ENCODE peak calls at places on chromosomes 6 and 20, in ten cellular contexts. One of them, this sample, is unnamed.
A peak's percentile ranks its signal among the peaks of the same experiment; 100 is the strongest.

GRCh38 chr6:27791182-27791939 is 120.8 kb downstream of the OR2B2 start:
- DNase-seq in stomach: peak; percentile 43
- DNase-seq in colonic mucosa: peak; percentile 53
- DNase-seq in Panc1: peak; percentile 88
- DNase-seq in pancreas: peak; percentile 59
- DNase-seq in thoracic aorta: no peak
- DNase-seq in SJSA1: peak; percentile 86
- DNase-seq in cardiac muscle cell: peak; percentile 83
- DNase-seq in BJ: peak; percentile 39
- DNase-seq in DND-41: no peak
- DNase-seq in this sample: peak; percentile 45

GRCh38 chr6:104321301-104321700 is 538.4 kb downstream of the HACE1 start:
- DNase-seq in stomach: no peak
- DNase-seq in colonic mucosa: no peak
- DNase-seq in Panc1: no peak
- DNase-seq in pancreas: no peak
- DNase-seq in thoracic aorta: no peak
- DNase-seq in SJSA1: no peak
- DNase-seq in cardiac muscle cell: no peak
- DNase-seq in BJ: no peak
- DNase-seq in DND-41: no peak
- DNase-seq in this sample: no peak

GRCh38 chr6:53960311-53960710 is 150.9 kb upstream of the MLIP start:
- DNase-seq in stomach: no peak
- DNase-seq in colonic mucosa: no peak
- DNase-seq in Panc1: no peak
- DNase-seq in pancreas: no peak
- DNase-seq in thoracic aorta: no peak
- DNase-seq in SJSA1: peak; percentile 66
- DNase-seq in cardiac muscle cell: peak; percentile 35
- DNase-seq in BJ: no peak
- DNase-seq in DND-41: no peak
- DNase-seq in this sample: no peak

GRCh38 chr6:121881974-121882667 is 446.7 kb downstream of the GJA1 start:
- DNase-seq in stomach: no peak
- DNase-seq in colonic mucosa: no peak
- DNase-seq in Panc1: no peak
- DNase-seq in pancreas: no peak
- DNase-seq in thoracic aorta: no peak
- DNase-seq in SJSA1: peak; percentile 55
- DNase-seq in cardiac muscle cell: peak; percentile 67
- DNase-seq in BJ: peak; percentile 83
- DNase-seq in DND-41: no peak
- DNase-seq in this sample: no peak

GRCh38 chr6:132659082-132659481 is at the start of gene TAAR1:
- DNase-seq in stomach: no peak
- DNase-seq in colonic mucosa: no peak
- DNase-seq in Panc1: no peak
- DNase-seq in pancreas: no peak
- DNase-seq in thoracic aorta: no peak
- DNase-seq in SJSA1: no peak
- DNase-seq in cardiac muscle cell: no peak
- DNase-seq in BJ: no peak
- DNase-seq in DND-41: no peak
- DNase-seq in this sample: no peak

GRCh38 chr6:71544028-71544427 is 255.4 kb downstream of the OGFRL1 start:
- DNase-seq in stomach: no peak
- DNase-seq in colonic mucosa: no peak
- DNase-seq in Panc1: no peak
- DNase-seq in pancreas: no peak
- DNase-seq in thoracic aorta: no peak
- DNase-seq in SJSA1: peak; percentile 78
- DNase-seq in cardiac muscle cell: peak; percentile 65
- DNase-seq in BJ: peak; percentile 23
- DNase-seq in DND-41: no peak
- DNase-seq in this sample: no peak

GRCh38 chr6:3919130-3919628 is 70.0 kb downstream of the FAM50B start:
- DNase-seq in stomach: no peak
- DNase-seq in colonic mucosa: no peak
- DNase-seq in Panc1: no peak
- DNase-seq in pancreas: no peak
- DNase-seq in thoracic aorta: no peak
- DNase-seq in SJSA1: no peak
- DNase-seq in cardiac muscle cell: peak; percentile 45
- DNase-seq in BJ: peak; percentile 88
- DNase-seq in DND-41: no peak
- DNase-seq in this sample: peak; percentile 57

GRCh38 chr6:109840796-109841195 is 137.3 kb upstream of the GPR6 start:
- DNase-seq in stomach: no peak
- DNase-seq in colonic mucosa: no peak
- DNase-seq in Panc1: no peak
- DNase-seq in pancreas: no peak
- DNase-seq in thoracic aorta: no peak
- DNase-seq in SJSA1: no peak
- DNase-seq in cardiac muscle cell: no peak
- DNase-seq in BJ: no peak
- DNase-seq in DND-41: no peak
- DNase-seq in this sample: no peak

GRCh38 chr6:27775796-27776184 is 136.4 kb downstream of the OR2B2 start:
- DNase-seq in stomach: no peak
- DNase-seq in colonic mucosa: peak; percentile 53
- DNase-seq in Panc1: no peak
- DNase-seq in pancreas: no peak
- DNase-seq in thoracic aorta: no peak
- DNase-seq in SJSA1: no peak
- DNase-seq in cardiac muscle cell: no peak
- DNase-seq in BJ: no peak
- DNase-seq in DND-41: no peak
- DNase-seq in this sample: no peak

DNA sequence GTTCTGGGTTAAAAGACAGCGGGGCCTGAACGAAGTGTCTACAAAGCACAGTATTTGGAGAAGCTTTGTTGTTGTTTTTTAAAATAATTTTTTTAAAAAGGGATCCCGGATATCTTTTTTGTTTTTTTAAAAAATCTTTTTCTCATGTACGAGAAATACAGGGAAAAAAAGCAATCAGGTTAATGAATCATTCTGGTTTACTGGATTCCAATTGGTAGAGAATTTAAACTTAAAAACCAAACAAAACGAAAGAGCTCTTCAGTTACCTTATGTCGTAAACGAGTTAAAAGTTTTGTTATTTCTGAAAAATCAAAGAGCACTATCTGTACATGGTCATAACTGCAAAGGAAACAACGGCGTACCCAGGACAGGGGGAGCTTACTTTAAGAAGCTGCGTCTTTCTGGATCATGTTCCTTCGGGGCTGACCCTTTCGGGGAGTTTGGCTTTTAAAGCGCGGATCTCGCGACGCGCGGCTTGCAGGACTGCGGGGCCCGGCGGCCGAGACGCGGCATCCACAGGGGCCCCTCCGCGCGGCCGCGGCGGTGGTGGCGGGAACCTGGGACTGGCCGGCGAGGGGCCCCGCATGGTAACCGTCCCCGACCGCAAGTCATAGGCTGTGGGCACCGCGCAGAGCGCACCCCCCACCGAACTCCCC is 927 bp downstream of the IL20RA start:
- DNase-seq in stomach: peak; percentile 49
- DNase-seq in colonic mucosa: no peak
- DNase-seq in Panc1: peak; percentile 4
- DNase-seq in pancreas: no peak
- DNase-seq in thoracic aorta: no peak
- DNase-seq in SJSA1: peak; percentile 32
- DNase-seq in cardiac muscle cell: peak; percentile 51
- DNase-seq in BJ: no peak
- DNase-seq in DND-41: no peak
- DNase-seq in this sample: peak; percentile 21
- H3K4me3 ChIP-seq in stomach: peak overlapping the region; percentile 78
- H3K4me3 ChIP-seq in colonic mucosa: peak overlapping the region; percentile 63
- H3K4me3 ChIP-seq in Panc1: peak overlapping the region; percentile 58
- H3K4me3 ChIP-seq in pancreas: peak overlapping the region; percentile 69
- H3K4me3 ChIP-seq in thoracic aorta: peak overlapping the region; percentile 91
- H3K4me3 ChIP-seq in SJSA1: peak overlapping the region; percentile 46
- H3K4me3 ChIP-seq in cardiac muscle cell: peak overlapping the region; percentile 42
- H3K4me3 ChIP-seq in BJ: peak overlapping the region; percentile 77
- H3K4me3 ChIP-seq in DND-41: no peak overlapping the region
- H3K4me3 ChIP-seq in this sample: peak overlapping the region; percentile 85

GRCh38 chr6:118917550-118918321 is 17.2 kb downstream of the MCM9 start:
- DNase-seq in stomach: no peak
- DNase-seq in colonic mucosa: no peak
- DNase-seq in Panc1: no peak
- DNase-seq in pancreas: no peak
- DNase-seq in thoracic aorta: no peak
- DNase-seq in SJSA1: no peak
- DNase-seq in cardiac muscle cell: no peak
- DNase-seq in BJ: no peak
- DNase-seq in DND-41: no peak
- DNase-seq in this sample: no peak

GRCh38 chr6:118914598-118914997 is 20.4 kb downstream of the MCM9 start:
- DNase-seq in stomach: no peak
- DNase-seq in colonic mucosa: no peak
- DNase-seq in Panc1: no peak
- DNase-seq in pancreas: no peak
- DNase-seq in thoracic aorta: no peak
- DNase-seq in SJSA1: no peak
- DNase-seq in cardiac muscle cell: no peak
- DNase-seq in BJ: no peak
- DNase-seq in DND-41: no peak
- DNase-seq in this sample: no peak

GRCh38 chr6:118923035-118923434 is 11.9 kb downstream of the MCM9 start:
- DNase-seq in stomach: no peak
- DNase-seq in colonic mucosa: no peak
- DNase-seq in Panc1: no peak
- DNase-seq in pancreas: no peak
- DNase-seq in thoracic aorta: no peak
- DNase-seq in SJSA1: no peak
- DNase-seq in cardiac muscle cell: no peak
- DNase-seq in BJ: no peak
- DNase-seq in DND-41: no peak
- DNase-seq in this sample: no peak

GRCh38 chr6:118921084-118921483 is 13.9 kb downstream of the MCM9 start:
- DNase-seq in stomach: no peak
- DNase-seq in colonic mucosa: no peak
- DNase-seq in Panc1: no peak
- DNase-seq in pancreas: no peak
- DNase-seq in thoracic aorta: no peak
- DNase-seq in SJSA1: no peak
- DNase-seq in cardiac muscle cell: no peak
- DNase-seq in BJ: no peak
- DNase-seq in DND-41: no peak
- DNase-seq in this sample: no peak

DNA sequence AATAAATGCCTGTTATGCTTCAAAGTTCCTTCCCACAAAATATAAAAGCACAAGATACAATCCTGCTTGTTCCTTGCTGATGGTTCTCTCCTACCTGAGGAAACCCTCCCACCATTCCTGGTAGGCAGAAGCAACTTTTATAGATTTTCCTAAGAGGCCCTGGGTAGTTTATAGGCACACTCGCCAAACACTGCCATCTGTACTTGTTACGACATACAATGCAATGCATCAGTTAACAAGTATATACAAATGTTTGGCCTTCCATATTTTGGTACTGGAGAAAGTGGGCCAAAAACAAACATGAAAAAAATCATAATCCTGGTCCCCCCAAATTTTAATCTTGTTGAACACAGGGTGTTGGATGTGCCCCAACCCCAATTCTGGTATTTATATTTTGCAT is 16.6 kb downstream of the MCM9 start:
- DNase-seq in stomach: no peak
- DNase-seq in colonic mucosa: no peak
- DNase-seq in Panc1: no peak
- DNase-seq in pancreas: no peak
- DNase-seq in thoracic aorta: no peak
- DNase-seq in SJSA1: no peak
- DNase-seq in cardiac muscle cell: peak; percentile 6
- DNase-seq in BJ: no peak
- DNase-seq in DND-41: no peak
- DNase-seq in this sample: no peak
- H3K36me3 ChIP-seq in stomach: peaks cover 13% of the 10 kb centered on the region
- H3K36me3 ChIP-seq in colonic mucosa: peaks cover 5% of the 10 kb centered on the region
- H3K36me3 ChIP-seq in Panc1: peaks cover 43% of the 10 kb centered on the region
- H3K36me3 ChIP-seq in pancreas: peaks cover 25% of the 10 kb centered on the region
- H3K36me3 ChIP-seq in thoracic aorta: peaks cover 32% of the 10 kb centered on the region
- H3K36me3 ChIP-seq in SJSA1: peaks cover 48% of the 10 kb centered on the region
- H3K36me3 ChIP-seq in cardiac muscle cell: peaks cover 25% of the 10 kb centered on the region
- H3K36me3 ChIP-seq in BJ: peaks cover 8% of the 10 kb centered on the region
- H3K36me3 ChIP-seq in DND-41: peaks cover 92% of the 10 kb centered on the region
- H3K36me3 ChIP-seq in this sample: peaks cover 78% of the 10 kb centered on the region

GRCh38 chr20:17568972-17569471 is 853 bp upstream of the DSTN start:
- DNase-seq in stomach: peak; percentile 87
- DNase-seq in colonic mucosa: peak; percentile 90
- DNase-seq in Panc1: peak; percentile 90
- DNase-seq in pancreas: peak; percentile 89
- DNase-seq in thoracic aorta: peak; percentile 77
- DNase-seq in SJSA1: peak; percentile 99
- DNase-seq in cardiac muscle cell: peak; percentile 97
- DNase-seq in BJ: peak; percentile 97
- DNase-seq in DND-41: no peak
- DNase-seq in this sample: peak; percentile 87
- H3K4me3 ChIP-seq in stomach: peak overlapping the region; percentile 89
- H3K4me3 ChIP-seq in colonic mucosa: peak overlapping the region; percentile 98
- H3K4me3 ChIP-seq in Panc1: peak overlapping the region; percentile 95
- H3K4me3 ChIP-seq in pancreas: peak overlapping the region; percentile 100
- H3K4me3 ChIP-seq in thoracic aorta: peak overlapping the region; percentile 75
- H3K4me3 ChIP-seq in SJSA1: peak overlapping the region; percentile 22
- H3K4me3 ChIP-seq in cardiac muscle cell: peak overlapping the region; percentile 76
- H3K4me3 ChIP-seq in BJ: peak overlapping the region; percentile 98
- H3K4me3 ChIP-seq in DND-41: no peak overlapping the region
- H3K4me3 ChIP-seq in this sample: peak overlapping the region; percentile 90

GRCh38 chr6:34239893-34240292 is 3.2 kb downstream of the HMGA1 start:
- DNase-seq in stomach: no peak
- DNase-seq in colonic mucosa: no peak
- DNase-seq in Panc1: no peak
- DNase-seq in pancreas: no peak
- DNase-seq in thoracic aorta: no peak
- DNase-seq in SJSA1: no peak
- DNase-seq in cardiac muscle cell: no peak
- DNase-seq in BJ: no peak
- DNase-seq in DND-41: no peak
- DNase-seq in this sample: no peak
- H3K36me3 ChIP-seq in stomach: peaks cover 4% of the 10 kb centered on the region
- H3K36me3 ChIP-seq in colonic mucosa: no peaks in the 10 kb centered on the region
- H3K36me3 ChIP-seq in Panc1: peaks cover 4% of the 10 kb centered on the region
- H3K36me3 ChIP-seq in pancreas: no peaks in the 10 kb centered on the region
- H3K36me3 ChIP-seq in thoracic aorta: no peaks in the 10 kb centered on the region
- H3K36me3 ChIP-seq in SJSA1: peaks cover 44% of the 10 kb centered on the region
- H3K36me3 ChIP-seq in cardiac muscle cell: peaks cover 27% of the 10 kb centered on the region
- H3K36me3 ChIP-seq in BJ: peaks cover 5% of the 10 kb centered on the region
- H3K36me3 ChIP-seq in DND-41: peaks cover 67% of the 10 kb centered on the region
- H3K36me3 ChIP-seq in this sample: peaks cover 15% of the 10 kb centered on the region

DNA sequence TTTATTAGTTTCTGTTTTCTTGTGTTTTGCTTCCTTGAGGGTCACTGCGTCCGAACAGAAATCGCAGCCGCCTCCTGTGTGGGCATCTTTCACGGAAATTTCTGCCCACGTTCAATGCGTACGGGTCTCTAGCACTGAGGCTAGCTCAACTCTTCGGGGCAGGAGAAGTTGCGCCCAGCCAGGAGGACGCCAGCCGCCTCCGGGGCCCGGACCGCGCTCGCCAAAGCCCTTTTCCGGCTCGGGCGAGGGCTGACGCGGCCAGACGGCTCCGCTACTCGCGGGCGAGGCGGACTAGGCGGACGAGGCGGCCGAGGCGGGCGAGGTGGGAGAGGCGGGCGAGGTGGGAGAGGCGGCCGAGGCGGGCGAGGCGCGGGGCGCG is 845 bp downstream of the TFAP2B start:
- DNase-seq in stomach: no peak
- DNase-seq in colonic mucosa: no peak
- DNase-seq in Panc1: no peak
- DNase-seq in pancreas: no peak
- DNase-seq in thoracic aorta: no peak
- DNase-seq in SJSA1: no peak
- DNase-seq in cardiac muscle cell: peak; percentile 20
- DNase-seq in BJ: no peak
- DNase-seq in DND-41: no peak
- DNase-seq in this sample: no peak
- H3K4me3 ChIP-seq in stomach: peak overlapping the region; percentile 54
- H3K4me3 ChIP-seq in colonic mucosa: no peak overlapping the region
- H3K4me3 ChIP-seq in Panc1: peak overlapping the region; percentile 36
- H3K4me3 ChIP-seq in pancreas: no peak overlapping the region
- H3K4me3 ChIP-seq in thoracic aorta: peak overlapping the region; percentile 53
- H3K4me3 ChIP-seq in SJSA1: no peak overlapping the region
- H3K4me3 ChIP-seq in cardiac muscle cell: no peak overlapping the region
- H3K4me3 ChIP-seq in BJ: no peak overlapping the region
- H3K4me3 ChIP-seq in DND-41: no peak overlapping the region
- H3K4me3 ChIP-seq in this sample: peak overlapping the region; percentile 45